ENCODE peak calls at places on chromosomes 3 and 15, in four cellular contexts. P, R, L and T are unnamed samples.
A peak's percentile ranks its signal among the peaks of the same experiment; 100 is the strongest.

GRCh38 chr3:192687488-192688152 is 39.7 kb downstream of the FGF12 start:
- DNase-seq in P (peak; percentile 70), R (no peak), L (no peak), T (no peak)

GRCh38 chr15:72339777-72340177 is 19.8 kb upstream of the CELF6 start:
- DNase-seq in R (no peak), P (no peak), L (no peak), T (no peak)

GRCh38 chr3:99949956-99950670 is 132.5 kb downstream of the CMSS1 start:
- DNase-seq in R (no peak), P (no peak), L (no peak), T (no peak)

GRCh38 chr15:99454941-99455795 is 110.6 kb upstream of the MEF2A start:
- DNase-seq in R (no peak), L (no peak), P (peak; percentile 96), T (peak; percentile 81)

GRCh38 chr15:65724479-65724878 is 67.6 kb downstream of the DENND4A start:
- DNase-seq in R (no peak), P (no peak), L (no peak), T (no peak)

GRCh38 chr3:9081201-9081818 is 118.0 kb upstream of the RAD18 start:
- DNase-seq in R (no peak), L (no peak), P (no peak), T (no peak)

GRCh38 chr3:5277612-5278236 is 90.2 kb downstream of the EDEM1 start:
- DNase-seq in R (no peak), L (no peak), P (no peak), T (no peak)

GRCh38 chr3:72150634-72151412 is 365.9 kb upstream of the PROK2 start:
- DNase-seq in L (no peak), R (no peak), P (no peak), T (no peak)

GRCh38 chr3:62134061-62134496 is 239.3 kb downstream of the FEZF2 start:
- DNase-seq in P (peak; percentile 85), L (no peak), R (no peak), T (peak; percentile 66)

GRCh38 chr15:74504418-74504817 is 36.6 kb upstream of the ARID3B start:
- DNase-seq in P (no peak), R (no peak), L (no peak), T (no peak)

GRCh38 chr15:27582741-27583400 is 516.2 kb downstream of the OCA2 start:
- DNase-seq in L (no peak), R (no peak), P (no peak), T (no peak)

GRCh38 chr15:95609096-95609495 is 721.4 kb upstream of the NR2F2 start:
- DNase-seq in P (no peak), R (no peak), L (no peak), T (no peak)

GRCh38 chr15:101652783-101653430 is 726 bp upstream of the TM2D3 start:
- DNase-seq in P (no peak), L (no peak), R (no peak), T (no peak)

GRCh38 chr3:126113733-126114132 is 29.8 kb upstream of the SLC41A3 start:
- DNase-seq in L (no peak), R (no peak), P (no peak), T (no peak)

GRCh38 chr3:51400169-51400568 is 9.1 kb downstream of the RBM15B start:
- DNase-seq in P (no peak), L (no peak), R (no peak), T (no peak)

GRCh38 chr3:43379343-43379742 is 93.0 kb downstream of the SNRK start:
- DNase-seq in R (no peak), P (peak; percentile 45), L (peak; percentile 21), T (no peak)

GRCh38 chr3:48082580-48083187 is 66.5 kb upstream of the MAP4 start:
- DNase-seq in P (no peak), R (no peak), L (no peak), T (no peak)

GRCh38 chr3:10384541-10385360 is 63.8 kb upstream of the SEC13 start:
- DNase-seq in R (no peak), P (no peak), L (no peak), T (no peak)

GRCh38 chr3:100761211-100761921 is 52.1 kb downstream of the TFG start:
- DNase-seq in R (no peak), P (no peak), L (no peak), T (no peak)

GRCh38 chr3:16728762-16729745 is 123.8 kb upstream of the DAZL start:
- DNase-seq in R (no peak), P (no peak), L (no peak), T (no peak)

GRCh38 chr15:52101542-52102340 is 10.8 kb downstream of the BCL2L10 start:
- DNase-seq in P (no peak), L (no peak), R (no peak), T (no peak)

GRCh38 chr3:188901671-188902331 is 270.0 kb upstream of the TPRG1 start:
- DNase-seq in P (no peak), R (no peak), L (no peak), T (no peak)

GRCh38 chr15:52436971-52437370 is 91.7 kb downstream of the MYO5A start:
- DNase-seq in R (no peak), L (no peak), P (no peak), T (no peak)

GRCh38 chr3:43953814-43954241 is 263.1 kb downstream of the ABHD5 start:
- DNase-seq in P (no peak), L (no peak), R (no peak), T (peak; percentile 58)

GRCh38 chr3:78858165-78858564 is 909.6 kb downstream of the ROBO1 start:
- DNase-seq in P (no peak), R (no peak), L (no peak), T (peak; percentile 17)